ENCODE peak calls at places on chromosomes 2 and 18, in ten cellular contexts. One of them, this sample, is unnamed.

GRCh38 chr2:30375915-30376314 is 71.1 kb upstream of the LCLAT1 start:
- DNase-seq in nephron progenitor cell: no peak
- DNase-seq in heart right ventricle: no peak
- DNase-seq in psoas muscle: no peak
- DNase-seq in EL: no peak
- DNase-seq in GDM1: no peak
- DNase-seq in Daoy: no peak
- DNase-seq in NCI-H1417: no peak
- DNase-seq in activated CD4-positive, alpha-beta T cell treated with anti-CD3 and anti-CD28 coated beads for 48 hours: no peak
- DNase-seq in CD4-positive, alpha-beta T cell: no peak
- DNase-seq in this sample: no peak

GRCh38 chr18:70243131-70243530 is 37.6 kb upstream of the RTTN start:
- DNase-seq in nephron progenitor cell: no peak
- DNase-seq in heart right ventricle: no peak
- DNase-seq in psoas muscle: no peak
- DNase-seq in EL: no peak
- DNase-seq in GDM1: no peak
- DNase-seq in Daoy: no peak
- DNase-seq in NCI-H1417: no peak
- DNase-seq in activated CD4-positive, alpha-beta T cell treated with anti-CD3 and anti-CD28 coated beads for 48 hours: no peak
- DNase-seq in CD4-positive, alpha-beta T cell: no peak
- DNase-seq in this sample: no peak

GRCh38 chr2:74385396-74385795 is 5.3 kb upstream of the DCTN1 start:
- DNase-seq in nephron progenitor cell: no peak
- DNase-seq in heart right ventricle: no peak
- DNase-seq in psoas muscle: no peak
- DNase-seq in EL: no peak
- DNase-seq in GDM1: no peak
- DNase-seq in Daoy: no peak
- DNase-seq in NCI-H1417: no peak
- DNase-seq in activated CD4-positive, alpha-beta T cell treated with anti-CD3 and anti-CD28 coated beads for 48 hours: no peak
- DNase-seq in CD4-positive, alpha-beta T cell: no peak
- DNase-seq in this sample: no peak

GRCh38 chr2:152344561-152345195 is 9.7 kb downstream of the FMNL2 start:
- DNase-seq in nephron progenitor cell: no peak
- DNase-seq in heart right ventricle: no peak
- DNase-seq in psoas muscle: no peak
- DNase-seq in EL: no peak
- DNase-seq in GDM1: no peak
- DNase-seq in Daoy: no peak
- DNase-seq in NCI-H1417: peak; percentile 53
- DNase-seq in activated CD4-positive, alpha-beta T cell treated with anti-CD3 and anti-CD28 coated beads for 48 hours: no peak
- DNase-seq in CD4-positive, alpha-beta T cell: no peak
- DNase-seq in this sample: no peak

GRCh38 chr2:46569061-46569560 is 89.7 kb downstream of the TMEM247 start:
- DNase-seq in nephron progenitor cell: no peak
- DNase-seq in heart right ventricle: no peak
- DNase-seq in psoas muscle: no peak
- DNase-seq in EL: no peak
- DNase-seq in GDM1: peak; percentile 71
- DNase-seq in Daoy: no peak
- DNase-seq in NCI-H1417: no peak
- DNase-seq in activated CD4-positive, alpha-beta T cell treated with anti-CD3 and anti-CD28 coated beads for 48 hours: no peak
- DNase-seq in CD4-positive, alpha-beta T cell: no peak
- DNase-seq in this sample: no peak

GRCh38 chr2:173631123-173631450 is 276.4 kb downstream of the CDCA7 start:
- DNase-seq in nephron progenitor cell: peak; percentile 44
- DNase-seq in heart right ventricle: no peak
- DNase-seq in psoas muscle: no peak
- DNase-seq in EL: peak; percentile 43
- DNase-seq in GDM1: no peak
- DNase-seq in Daoy: no peak
- DNase-seq in NCI-H1417: no peak
- DNase-seq in activated CD4-positive, alpha-beta T cell treated with anti-CD3 and anti-CD28 coated beads for 48 hours: no peak
- DNase-seq in CD4-positive, alpha-beta T cell: no peak
- DNase-seq in this sample: no peak

GRCh38 chr2:46649004-46649403 is 169.6 kb downstream of the TMEM247 start:
- DNase-seq in nephron progenitor cell: no peak
- DNase-seq in heart right ventricle: no peak
- DNase-seq in psoas muscle: no peak
- DNase-seq in EL: no peak
- DNase-seq in GDM1: no peak
- DNase-seq in Daoy: no peak
- DNase-seq in NCI-H1417: no peak
- DNase-seq in activated CD4-positive, alpha-beta T cell treated with anti-CD3 and anti-CD28 coated beads for 48 hours: no peak
- DNase-seq in CD4-positive, alpha-beta T cell: no peak
- DNase-seq in this sample: no peak

GRCh38 chr18:24187689-24188088 is 48.8 kb downstream of the CABYR start:
- DNase-seq in nephron progenitor cell: no peak
- DNase-seq in heart right ventricle: no peak
- DNase-seq in psoas muscle: no peak
- DNase-seq in EL: no peak
- DNase-seq in GDM1: no peak
- DNase-seq in Daoy: no peak
- DNase-seq in NCI-H1417: no peak
- DNase-seq in activated CD4-positive, alpha-beta T cell treated with anti-CD3 and anti-CD28 coated beads for 48 hours: no peak
- DNase-seq in CD4-positive, alpha-beta T cell: no peak
- DNase-seq in this sample: no peak

GRCh38 chr18:31217038-31217437 is 54.4 kb upstream of the DSC1 start:
- DNase-seq in nephron progenitor cell: no peak
- DNase-seq in heart right ventricle: no peak
- DNase-seq in psoas muscle: no peak
- DNase-seq in EL: no peak
- DNase-seq in GDM1: no peak
- DNase-seq in Daoy: peak; percentile 18
- DNase-seq in NCI-H1417: peak; percentile 44
- DNase-seq in activated CD4-positive, alpha-beta T cell treated with anti-CD3 and anti-CD28 coated beads for 48 hours: no peak
- DNase-seq in CD4-positive, alpha-beta T cell: no peak
- DNase-seq in this sample: no peak

GRCh38 chr2:215736653-215737290 is 276.6 kb downstream of the MREG start:
- DNase-seq in nephron progenitor cell: no peak
- DNase-seq in heart right ventricle: no peak
- DNase-seq in psoas muscle: no peak
- DNase-seq in EL: peak; percentile 53
- DNase-seq in GDM1: no peak
- DNase-seq in Daoy: no peak
- DNase-seq in NCI-H1417: no peak
- DNase-seq in activated CD4-positive, alpha-beta T cell treated with anti-CD3 and anti-CD28 coated beads for 48 hours: no peak
- DNase-seq in CD4-positive, alpha-beta T cell: no peak
- DNase-seq in this sample: peak; percentile 31

GRCh38 chr2:239579524-239580198 is 178.8 kb upstream of the HDAC4 start:
- DNase-seq in nephron progenitor cell: no peak
- DNase-seq in heart right ventricle: no peak
- DNase-seq in psoas muscle: peak; percentile 12
- DNase-seq in EL: no peak
- DNase-seq in GDM1: no peak
- DNase-seq in Daoy: no peak
- DNase-seq in NCI-H1417: no peak
- DNase-seq in activated CD4-positive, alpha-beta T cell treated with anti-CD3 and anti-CD28 coated beads for 48 hours: no peak
- DNase-seq in CD4-positive, alpha-beta T cell: no peak
- DNase-seq in this sample: no peak

GRCh38 chr2:175080479-175080878 is 75.3 kb upstream of the CHN1 start:
- DNase-seq in nephron progenitor cell: no peak
- DNase-seq in heart right ventricle: no peak
- DNase-seq in psoas muscle: no peak
- DNase-seq in EL: peak; percentile 7
- DNase-seq in GDM1: no peak
- DNase-seq in Daoy: no peak
- DNase-seq in NCI-H1417: no peak
- DNase-seq in activated CD4-positive, alpha-beta T cell treated with anti-CD3 and anti-CD28 coated beads for 48 hours: no peak
- DNase-seq in CD4-positive, alpha-beta T cell: no peak
- DNase-seq in this sample: no peak

GRCh38 chr2:29009711-29010677 is 28.9 kb downstream of the TOGARAM2 start:
- DNase-seq in nephron progenitor cell: no peak
- DNase-seq in heart right ventricle: no peak
- DNase-seq in psoas muscle: peak; percentile 47
- DNase-seq in EL: no peak
- DNase-seq in GDM1: no peak
- DNase-seq in Daoy: no peak
- DNase-seq in NCI-H1417: no peak
- DNase-seq in activated CD4-positive, alpha-beta T cell treated with anti-CD3 and anti-CD28 coated beads for 48 hours: no peak
- DNase-seq in CD4-positive, alpha-beta T cell: no peak
- DNase-seq in this sample: no peak

GRCh38 chr18:57353940-57354461 is 1.6 kb downstream of the ST8SIA3 start:
- DNase-seq in nephron progenitor cell: peak; percentile 93
- DNase-seq in heart right ventricle: peak; percentile 40
- DNase-seq in psoas muscle: peak; percentile 56
- DNase-seq in EL: peak; percentile 11
- DNase-seq in GDM1: no peak
- DNase-seq in Daoy: peak; percentile 64
- DNase-seq in NCI-H1417: peak; percentile 94
- DNase-seq in activated CD4-positive, alpha-beta T cell treated with anti-CD3 and anti-CD28 coated beads for 48 hours: peak; percentile 37
- DNase-seq in CD4-positive, alpha-beta T cell: no peak
- DNase-seq in this sample: peak; percentile 93

This sample was measured in iPS-NIHi11.